ENCODE peak calls at places on chromosome 12, in ten cellular contexts. S is C1 segment of cervical spinal cord, L is IMR-90, C is iris pigment epithelial cell, V is Calu3, U is HFFc6, J is M059J, T is NCI-H2029, R is AG10803, P is T-cell. E is an unnamed sample.

GRCh38 chr12:39476894-39477293 is 34.0 kb upstream of the KIF21A start:
- DNase-seq in S (no peak), L (no peak), C (no peak), V (no peak), U (no peak), J (no peak), T (no peak), R (no peak), P (no peak), E (no peak)

GRCh38 chr12:85519163-85519562 is 239.1 kb downstream of the ALX1 start:
- DNase-seq in S (no peak), L (no peak), C (no peak), V (no peak), U (no peak), J (no peak), T (no peak), R (no peak), P (no peak), E (no peak)

GRCh38 chr12:3442397-3442796 is 48.6 kb upstream of the PRMT8 start:
- DNase-seq in S (no peak), L (no peak), C (no peak), V (no peak), U (no peak), J (no peak), T (no peak), R (no peak), P (no peak), E (no peak)

GRCh38 chr12:53211476-53212381 is 4.7 kb upstream of the ITGB7 start:
- DNase-seq in S (no peak), L (no peak), C (no peak), V (no peak), U (no peak), J (no peak), T (no peak), R (no peak), P (no peak), E (no peak)

GRCh38 chr12:52037248-52037861 is 13.9 kb upstream of the NR4A1 start:
- DNase-seq in S (no peak), L (peak; percentile 46), C (peak; percentile 47), V (peak; percentile 58), U (no peak), J (peak; percentile 33), T (no peak), R (peak; percentile 67), P (no peak), E (no peak)

GRCh38 chr12:53023-53734 is 13.4 kb upstream of the IQSEC3 start:
- DNase-seq in S (no peak), L (no peak), C (no peak), V (no peak), U (no peak), J (no peak), T (no peak), R (no peak), P (no peak), E (no peak)

GRCh38 chr12:99146730-99147129 is 500.8 kb upstream of the GARIN6 start:
- DNase-seq in S (no peak), L (no peak), C (no peak), V (no peak), U (no peak), J (no peak), T (no peak), R (no peak), P (no peak), E (no peak)

GRCh38 chr12:109735051-109735521 is 21.5 kb downstream of the FAM222A start:
- DNase-seq in S (no peak), L (no peak), C (no peak), V (no peak), U (no peak), J (no peak), T (no peak), R (no peak), P (no peak), E (no peak)

GRCh38 chr12:113186033-113186365 is 478 bp downstream of the RITA1 start:
- DNase-seq in S (no peak), L (peak; percentile 18), C (peak; percentile 38), V (no peak), U (peak; percentile 28), J (peak; percentile 40), T (peak; percentile 24), R (no peak), P (no peak), E (no peak)

GRCh38 chr12:77064891-77065360 is 443 bp downstream of the E2F7 start:
- DNase-seq in S (no peak), L (no peak), C (peak; percentile 15), V (peak; percentile 59), U (no peak), J (no peak), T (no peak), R (no peak), P (no peak), E (no peak)

GRCh38 chr12:27914956-27915355 is 57.6 kb downstream of the PTHLH start:
- DNase-seq in S (no peak), L (no peak), C (no peak), V (no peak), U (no peak), J (no peak), T (no peak), R (no peak), P (no peak), E (no peak)

GRCh38 chr12:124036117-124037109 is 63.4 kb downstream of the ZNF664 start:
- DNase-seq in S (no peak), L (peak; percentile 44), C (peak; percentile 35), V (peak; percentile 50), U (peak; percentile 33), J (peak; percentile 28), T (no peak), R (peak; percentile 50), P (peak; percentile 11), E (peak; percentile 35)

GRCh38 chr12:76556373-76556772 is 3.2 kb downstream of the OSBPL8 start:
- DNase-seq in S (no peak), L (no peak), C (peak; percentile 31), V (no peak), U (no peak), J (no peak), T (no peak), R (no peak), P (no peak), E (no peak)

E was measured in effector memory CD8-positive, alpha-beta T cell.